ENCODE peak calls at places on chromosomes 13 and 19, in nine cellular contexts. Y is K562, C is stomach, M is suprapubic skin, I is HepG2, R is tibial nerve, A is ovary, P is upper lobe of left lung, H is SK-N-SH. E is an unnamed sample.

GRCh38 chr19:34387446-34387810 is 16.8 kb upstream of the PDCD2L start:
- DNase-seq in Y (no peak), C (no peak), M (no peak), I (no peak), R (no peak), A (no peak), P (no peak), H (no peak), E (no peak)

GRCh38 chr13:99686157-99686572 is 184.9 kb downstream of the TM9SF2 start:
- DNase-seq in Y (peak; percentile 13), C (no peak), M (no peak), I (peak; percentile 58), R (no peak), A (no peak), P (no peak), H (peak; percentile 66), E (peak; percentile 66)

GRCh38 chr19:15702590-15702930 is 25.3 kb upstream of the OR10H2 start:
- DNase-seq in Y (no peak), C (peak; percentile 64), M (peak; percentile 90), I (peak; percentile 83), R (peak; percentile 75), A (peak; percentile 76), P (peak; percentile 50), H (peak; percentile 31), E (peak; percentile 89)

GRCh38 chr13:36310417-36311108 is 12.9 kb upstream of the CCDC169 start:
- DNase-seq in Y (no peak), C (no peak), M (no peak), I (no peak), R (no peak), A (no peak), P (no peak), H (no peak), E (no peak)

GRCh38 chr13:40694426-40694825 is 28.0 kb upstream of the FOXO1 start:
- DNase-seq in Y (no peak), C (no peak), M (no peak), I (no peak), R (no peak), A (no peak), P (no peak), H (no peak), E (no peak)

GRCh38 chr13:79389031-79389430 is 17.0 kb downstream of the RBM26 start:
- DNase-seq in Y (no peak), C (no peak), M (no peak), I (no peak), R (no peak), A (no peak), P (no peak), H (no peak), E (no peak)

GRCh38 chr13:51733656-51734334 is 70.2 kb downstream of the DHRS12 start:
- DNase-seq in Y (no peak), C (no peak), M (no peak), I (no peak), R (no peak), A (no peak), P (no peak), H (no peak), E (no peak)

GRCh38 chr13:42494157-42494556 is 79.8 kb upstream of the TNFSF11 start:
- DNase-seq in Y (no peak), C (no peak), M (no peak), I (no peak), R (no peak), A (no peak), P (no peak), H (no peak), E (no peak)

GRCh38 chr13:26992951-26993490 is 178.6 kb downstream of the USP12 start:
- DNase-seq in Y (no peak), C (no peak), M (peak; percentile 63), I (no peak), R (no peak), A (no peak), P (no peak), H (no peak), E (no peak)

GRCh38 chr13:53694814-53695533 is 666.4 kb downstream of the OLFM4 start:
- DNase-seq in Y (no peak), C (no peak), M (no peak), I (no peak), R (no peak), A (no peak), P (no peak), H (no peak), E (no peak)

GRCh38 chr13:28684257-28684656 is 25.3 kb downstream of the POMP start:
- DNase-seq in Y (no peak), C (no peak), M (no peak), I (peak; percentile 1), R (no peak), A (no peak), P (no peak), H (no peak), E (peak; percentile 25)

GRCh38 chr13:26034018-26034417 is 17.8 kb downstream of the SHISA2 start:
- DNase-seq in Y (no peak), C (no peak), M (no peak), I (no peak), R (no peak), A (no peak), P (no peak), H (no peak), E (no peak)

GRCh38 chr13:113298001-113298945 is 1.2 kb downstream of the LAMP1 start:
- DNase-seq in Y (peak; percentile 26), C (no peak), M (no peak), I (no peak), R (no peak), A (no peak), P (no peak), H (no peak), E (no peak)

GRCh38 chr13:76803831-76804230 is 82.4 kb downstream of the KCTD12 start:
- DNase-seq in Y (no peak), C (no peak), M (no peak), I (no peak), R (no peak), A (no peak), P (no peak), H (no peak), E (no peak)

GRCh38 chr13:45718063-45718462 is 15.9 kb downstream of the CBY2 start:
- DNase-seq in Y (peak; percentile 8), C (no peak), M (no peak), I (peak; percentile 13), R (no peak), A (no peak), P (no peak), H (peak; percentile 48), E (no peak)

GRCh38 chr13:100721885-100722512 is 47.4 kb upstream of the TMTC4 start:
- DNase-seq in Y (peak; percentile 41), C (peak; percentile 77), M (no peak), I (peak; percentile 50), R (no peak), A (no peak), P (peak; percentile 30), H (peak; percentile 63), E (peak; percentile 50)

GRCh38 chr13:67932991-67933390 is 702.9 kb upstream of the PCDH9 start:
- DNase-seq in Y (no peak), C (no peak), M (no peak), I (no peak), R (no peak), A (no peak), P (no peak), H (no peak), E (no peak)
- H3K27me3 ChIP-seq in Y (no peaks in the 10 kb centered on the region), C (no peaks in the 10 kb centered on the region), M (no peaks in the 10 kb centered on the region), I (no peaks in the 10 kb centered on the region), R (no peaks in the 10 kb centered on the region), A (no peaks in the 10 kb centered on the region), P (no peaks in the 10 kb centered on the region), H (no peaks in the 10 kb centered on the region), E (no peaks in the 10 kb centered on the region)

GRCh38 chr19:28705008-28705407 is 507.9 kb downstream of the UQCRFS1 start:
- DNase-seq in Y (peak; percentile 18), C (no peak), M (no peak), I (peak; percentile 21), R (no peak), A (no peak), P (no peak), H (no peak), E (no peak)
- TF ChIP-seq EP300 in Y (no peak), C (no peak), M (no peak), I (no peak), R (no peak), A (no peak), P (no peak), H (no peak), E (no peak)

GRCh38 chr19:1434577-1435060 is 3.6 kb upstream of the RPS15 start:
- DNase-seq in Y (no peak), C (no peak), M (no peak), I (no peak), R (no peak), A (no peak), P (no peak), H (no peak), E (no peak)

GRCh38 chr19:1434040-1434366 is 4.2 kb upstream of the RPS15 start:
- DNase-seq in Y (no peak), C (no peak), M (no peak), I (no peak), R (no peak), A (no peak), P (no peak), H (no peak), E (no peak)

GRCh38 chr19:1431759-1432506 is 6.3 kb upstream of the RPS15 start:
- DNase-seq in Y (no peak), C (no peak), M (no peak), I (no peak), R (no peak), A (no peak), P (no peak), H (no peak), E (no peak)

GRCh38 chr19:1432507-1432887 is 5.7 kb upstream of the RPS15 start:
- DNase-seq in Y (no peak), C (no peak), M (no peak), I (no peak), R (no peak), A (no peak), P (no peak), H (no peak), E (no peak)

DNA sequence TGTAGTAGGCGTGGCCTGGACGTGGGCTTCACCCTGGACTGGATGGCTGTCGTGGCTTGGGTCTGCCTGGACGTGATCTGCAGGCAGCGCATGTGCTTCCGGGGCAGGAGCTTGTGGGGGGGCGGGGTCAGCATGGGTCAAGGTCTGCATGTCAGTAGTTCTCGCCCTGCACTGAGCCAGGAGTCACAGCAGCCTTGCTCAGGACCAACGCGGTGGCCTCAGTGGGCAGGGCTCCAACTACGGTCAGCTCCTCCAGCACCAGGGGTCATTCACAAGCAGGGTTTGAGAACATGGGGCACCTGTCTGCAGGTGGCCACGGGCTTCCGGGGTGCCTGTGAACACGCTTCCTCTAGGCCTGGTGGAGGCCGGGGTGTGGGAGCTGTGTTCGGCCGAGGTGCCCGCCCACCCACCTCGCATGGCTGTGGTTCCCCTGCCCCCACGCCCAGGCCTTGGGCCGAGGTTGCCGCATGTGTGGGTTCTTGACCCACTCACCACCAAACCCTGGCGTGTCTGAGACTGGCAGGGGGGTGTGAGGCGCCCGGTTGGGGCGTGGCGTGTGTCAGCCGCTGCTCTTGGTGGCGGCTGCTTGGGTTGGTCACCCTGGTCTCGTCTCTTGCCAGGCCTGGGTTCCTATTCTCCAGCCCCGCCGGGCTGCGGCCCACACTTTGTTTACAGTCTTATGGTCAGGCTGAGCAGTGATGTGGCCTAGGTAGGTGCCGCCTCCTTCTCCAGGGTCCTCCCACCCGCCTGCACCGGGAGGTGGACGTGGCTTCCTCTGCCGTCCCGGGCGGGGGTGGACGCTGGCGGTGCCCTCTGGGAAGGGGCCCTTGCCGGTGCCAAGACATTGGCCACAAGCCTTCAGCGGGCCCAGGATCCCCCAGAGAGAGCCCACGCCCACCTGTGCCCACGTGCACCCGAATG is 4.8 kb upstream of the RPS15 start:
- DNase-seq in Y (no peak), C (no peak), M (no peak), I (no peak), R (no peak), A (no peak), P (no peak), H (no peak), E (no peak)
- H3K36me3 ChIP-seq in Y (peaks cover 68% of the 10 kb centered on the region), C (peaks cover 61% of the 10 kb centered on the region), M (peaks cover 74% of the 10 kb centered on the region), I (peaks cover 26% of the 10 kb centered on the region), R (peaks cover 6% of the 10 kb centered on the region), A (no peaks in the 10 kb centered on the region), P (peaks cover 33% of the 10 kb centered on the region), H (peaks cover 56% of the 10 kb centered on the region), E (no peaks in the 10 kb centered on the region)

GRCh38 chr19:47309608-47310007 is at the start of gene C5AR1:
- DNase-seq in Y (no peak), C (no peak), M (no peak), I (no peak), R (no peak), A (no peak), P (peak; percentile 74), H (no peak), E (peak; percentile 29)
- H3K27me3 ChIP-seq in Y (no peaks in the 10 kb centered on the region), C (no peaks in the 10 kb centered on the region), M (peaks cover 13% of the 10 kb centered on the region), I (no peaks in the 10 kb centered on the region), R (no peaks in the 10 kb centered on the region), A (no peaks in the 10 kb centered on the region), P (no peaks in the 10 kb centered on the region), H (peaks cover 24% of the 10 kb centered on the region), E (peaks cover 9% of the 10 kb centered on the region)